ENCODE peak calls at places on chromosomes 1 and 21, in nine cellular contexts. One of them, this sample, is unnamed. For H3K4me1, the result is how much of the 10 kb centered on the place peaks cover.

GRCh38 chr21:42466700-42467612 is 29.1 kb downstream of the RSPH1 start:
- DNase-seq in CD8-positive, alpha-beta memory T cell: no peak
- DNase-seq in uterus: no peak
- DNase-seq in lower lobe of right lung: no peak
- DNase-seq in thyroid gland: peak
- DNase-seq in left ventricle myocardium inferior: no peak
- DNase-seq in Caco-2: peak
- DNase-seq in heart left ventricle: no peak
- DNase-seq in psoas muscle: peak
- DNase-seq in this sample: no peak

GRCh38 chr1:219917851-219918466 is 10.4 kb downstream of the SLC30A10 start:
- DNase-seq in CD8-positive, alpha-beta memory T cell: no peak
- DNase-seq in uterus: no peak
- DNase-seq in lower lobe of right lung: no peak
- DNase-seq in thyroid gland: no peak
- DNase-seq in left ventricle myocardium inferior: no peak
- DNase-seq in Caco-2: peak
- DNase-seq in heart left ventricle: no peak
- DNase-seq in psoas muscle: no peak
- DNase-seq in this sample: no peak

GRCh38 chr1:1013922-1014617 is 773 bp downstream of the ISG15 start:
- DNase-seq in CD8-positive, alpha-beta memory T cell: peak
- DNase-seq in uterus: no peak
- DNase-seq in lower lobe of right lung: no peak
- DNase-seq in thyroid gland: no peak
- DNase-seq in left ventricle myocardium inferior: no peak
- DNase-seq in Caco-2: no peak
- DNase-seq in heart left ventricle: peak
- DNase-seq in psoas muscle: peak
- DNase-seq in this sample: no peak

GRCh38 chr1:231931146-231931545 is 304.6 kb downstream of the DISC1 start:
- DNase-seq in CD8-positive, alpha-beta memory T cell: no peak
- DNase-seq in uterus: no peak
- DNase-seq in lower lobe of right lung: no peak
- DNase-seq in thyroid gland: no peak
- DNase-seq in left ventricle myocardium inferior: no peak
- DNase-seq in Caco-2: no peak
- DNase-seq in heart left ventricle: no peak
- DNase-seq in psoas muscle: no peak
- DNase-seq in this sample: no peak

GRCh38 chr1:54277451-54278355 is 77.7 kb downstream of the MRPL37 start:
- DNase-seq in CD8-positive, alpha-beta memory T cell: no peak
- DNase-seq in uterus: peak
- DNase-seq in lower lobe of right lung: no peak
- DNase-seq in thyroid gland: peak
- DNase-seq in left ventricle myocardium inferior: no peak
- DNase-seq in Caco-2: no peak
- DNase-seq in heart left ventricle: no peak
- DNase-seq in psoas muscle: no peak
- DNase-seq in this sample: no peak

GRCh38 chr1:200488375-200489165 is 78.7 kb upstream of the ZNF281 start:
- DNase-seq in CD8-positive, alpha-beta memory T cell: peak
- DNase-seq in uterus: peak
- DNase-seq in lower lobe of right lung: no peak
- DNase-seq in thyroid gland: peak
- DNase-seq in left ventricle myocardium inferior: no peak
- DNase-seq in Caco-2: peak
- DNase-seq in heart left ventricle: no peak
- DNase-seq in psoas muscle: no peak
- DNase-seq in this sample: peak

GRCh38 chr21:38626311-38626710 is 128.0 kb upstream of the ERG start:
- DNase-seq in CD8-positive, alpha-beta memory T cell: no peak
- DNase-seq in uterus: no peak
- DNase-seq in lower lobe of right lung: no peak
- DNase-seq in thyroid gland: no peak
- DNase-seq in left ventricle myocardium inferior: no peak
- DNase-seq in Caco-2: no peak
- DNase-seq in heart left ventricle: no peak
- DNase-seq in psoas muscle: no peak
- DNase-seq in this sample: no peak

GRCh38 chr21:37620401-37620800 is 253.8 kb downstream of the DYRK1A start:
- DNase-seq in CD8-positive, alpha-beta memory T cell: no peak
- DNase-seq in uterus: no peak
- DNase-seq in lower lobe of right lung: no peak
- DNase-seq in thyroid gland: no peak
- DNase-seq in left ventricle myocardium inferior: no peak
- DNase-seq in Caco-2: no peak
- DNase-seq in heart left ventricle: no peak
- DNase-seq in psoas muscle: no peak
- DNase-seq in this sample: no peak

GRCh38 chr1:184994301-184994700 is 20.0 kb upstream of the NIBAN1 start:
- DNase-seq in CD8-positive, alpha-beta memory T cell: no peak
- DNase-seq in uterus: no peak
- DNase-seq in lower lobe of right lung: no peak
- DNase-seq in thyroid gland: no peak
- DNase-seq in left ventricle myocardium inferior: no peak
- DNase-seq in Caco-2: no peak
- DNase-seq in heart left ventricle: no peak
- DNase-seq in psoas muscle: no peak
- DNase-seq in this sample: no peak

GRCh38 chr1:8137406-8138244 is 111.5 kb upstream of the ERRFI1 start:
- DNase-seq in CD8-positive, alpha-beta memory T cell: no peak
- DNase-seq in uterus: peak
- DNase-seq in lower lobe of right lung: no peak
- DNase-seq in thyroid gland: no peak
- DNase-seq in left ventricle myocardium inferior: no peak
- DNase-seq in Caco-2: no peak
- DNase-seq in heart left ventricle: peak
- DNase-seq in psoas muscle: no peak
- DNase-seq in this sample: no peak

GRCh38 chr1:22870201-22870871 is 102.3 kb downstream of the LACTBL1 start:
- DNase-seq in CD8-positive, alpha-beta memory T cell: no peak
- DNase-seq in uterus: no peak
- DNase-seq in lower lobe of right lung: no peak
- DNase-seq in thyroid gland: peak
- DNase-seq in left ventricle myocardium inferior: peak
- DNase-seq in Caco-2: no peak
- DNase-seq in heart left ventricle: peak
- DNase-seq in psoas muscle: no peak
- DNase-seq in this sample: no peak

GRCh38 chr1:43525995-43526394 is 4.7 kb upstream of the PTPRF start:
- DNase-seq in CD8-positive, alpha-beta memory T cell: no peak
- DNase-seq in uterus: no peak
- DNase-seq in lower lobe of right lung: no peak
- DNase-seq in thyroid gland: no peak
- DNase-seq in left ventricle myocardium inferior: no peak
- DNase-seq in Caco-2: no peak
- DNase-seq in heart left ventricle: no peak
- DNase-seq in psoas muscle: no peak
- DNase-seq in this sample: no peak

GRCh38 chr1:172763088-172763487 is 104.2 kb downstream of the FASLG start:
- DNase-seq in CD8-positive, alpha-beta memory T cell: no peak
- DNase-seq in uterus: no peak
- DNase-seq in lower lobe of right lung: no peak
- DNase-seq in thyroid gland: no peak
- DNase-seq in left ventricle myocardium inferior: no peak
- DNase-seq in Caco-2: no peak
- DNase-seq in heart left ventricle: no peak
- DNase-seq in psoas muscle: no peak
- DNase-seq in this sample: no peak

GRCh38 chr1:6859415-6860343 is 74.4 kb downstream of the CAMTA1 start:
- DNase-seq in CD8-positive, alpha-beta memory T cell: no peak
- DNase-seq in uterus: peak
- DNase-seq in lower lobe of right lung: no peak
- DNase-seq in thyroid gland: no peak
- DNase-seq in left ventricle myocardium inferior: no peak
- DNase-seq in Caco-2: no peak
- DNase-seq in heart left ventricle: no peak
- DNase-seq in psoas muscle: no peak
- DNase-seq in this sample: no peak

GRCh38 chr1:223136086-223136485 is 7.0 kb downstream of the TLR5 start:
- DNase-seq in CD8-positive, alpha-beta memory T cell: no peak
- DNase-seq in uterus: no peak
- DNase-seq in lower lobe of right lung: no peak
- DNase-seq in thyroid gland: no peak
- DNase-seq in left ventricle myocardium inferior: no peak
- DNase-seq in Caco-2: no peak
- DNase-seq in heart left ventricle: no peak
- DNase-seq in psoas muscle: no peak
- DNase-seq in this sample: no peak

GRCh38 chr1:65423884-65424655 is 3.6 kb downstream of the LEPR start:
- DNase-seq in CD8-positive, alpha-beta memory T cell: no peak
- DNase-seq in uterus: no peak
- DNase-seq in lower lobe of right lung: no peak
- DNase-seq in thyroid gland: no peak
- DNase-seq in left ventricle myocardium inferior: no peak
- DNase-seq in Caco-2: no peak
- DNase-seq in heart left ventricle: no peak
- DNase-seq in psoas muscle: no peak
- DNase-seq in this sample: no peak

GRCh38 chr1:12204140-12204539 is 25.7 kb upstream of the VPS13D start:
- DNase-seq in CD8-positive, alpha-beta memory T cell: peak
- DNase-seq in uterus: no peak
- DNase-seq in lower lobe of right lung: no peak
- DNase-seq in thyroid gland: no peak
- DNase-seq in left ventricle myocardium inferior: no peak
- DNase-seq in Caco-2: no peak
- DNase-seq in heart left ventricle: no peak
- DNase-seq in psoas muscle: no peak
- DNase-seq in this sample: no peak

DNA sequence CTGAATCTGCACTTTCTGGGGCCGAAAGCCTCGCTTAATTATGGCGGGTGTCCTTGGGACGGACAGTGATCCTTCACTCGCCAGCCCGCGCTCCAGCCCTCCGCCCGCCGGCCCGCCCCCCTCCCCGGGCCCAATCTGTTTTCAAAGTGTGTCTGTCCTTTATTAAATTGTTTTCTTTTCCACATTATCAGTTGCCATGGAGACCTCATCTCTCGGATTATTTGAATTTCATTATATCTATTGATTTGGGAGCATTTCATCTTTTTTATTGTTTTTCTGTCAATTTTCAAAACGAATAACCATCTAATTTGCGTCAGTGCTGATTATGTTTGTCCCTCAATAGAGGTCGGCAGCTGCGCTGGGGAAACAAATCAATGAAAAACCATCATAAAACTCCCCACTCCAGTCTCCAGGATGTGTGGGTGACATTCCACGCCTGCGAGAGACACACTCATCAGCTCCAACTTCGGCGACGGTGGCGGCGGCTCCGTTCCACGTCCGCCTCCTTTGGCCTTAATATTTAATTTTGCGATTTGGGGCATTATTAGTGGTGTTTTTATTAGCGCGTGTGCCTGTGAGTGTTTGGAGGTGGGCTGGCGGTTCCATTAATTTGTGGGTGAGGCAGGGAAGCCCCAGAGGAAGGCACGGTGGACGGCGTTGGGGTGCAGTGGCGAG is 123.9 kb downstream of the CASZ1 start:
- DNase-seq in CD8-positive, alpha-beta memory T cell: no peak
- DNase-seq in uterus: no peak
- DNase-seq in lower lobe of right lung: no peak
- DNase-seq in thyroid gland: no peak
- DNase-seq in left ventricle myocardium inferior: no peak
- DNase-seq in Caco-2: no peak
- DNase-seq in heart left ventricle: no peak
- DNase-seq in psoas muscle: no peak
- DNase-seq in this sample: no peak
- H3K4me1 ChIP-seq in CD8-positive, alpha-beta memory T cell: under half
- H3K4me1 ChIP-seq in uterus: under half
- H3K4me1 ChIP-seq in lower lobe of right lung: half or more
- H3K4me1 ChIP-seq in thyroid gland: half or more
- H3K4me1 ChIP-seq in left ventricle myocardium inferior: half or more
- H3K4me1 ChIP-seq in Caco-2: under half
- H3K4me1 ChIP-seq in heart left ventricle: half or more
- H3K4me1 ChIP-seq in psoas muscle: under half
- H3K4me1 ChIP-seq in this sample: under half

DNA sequence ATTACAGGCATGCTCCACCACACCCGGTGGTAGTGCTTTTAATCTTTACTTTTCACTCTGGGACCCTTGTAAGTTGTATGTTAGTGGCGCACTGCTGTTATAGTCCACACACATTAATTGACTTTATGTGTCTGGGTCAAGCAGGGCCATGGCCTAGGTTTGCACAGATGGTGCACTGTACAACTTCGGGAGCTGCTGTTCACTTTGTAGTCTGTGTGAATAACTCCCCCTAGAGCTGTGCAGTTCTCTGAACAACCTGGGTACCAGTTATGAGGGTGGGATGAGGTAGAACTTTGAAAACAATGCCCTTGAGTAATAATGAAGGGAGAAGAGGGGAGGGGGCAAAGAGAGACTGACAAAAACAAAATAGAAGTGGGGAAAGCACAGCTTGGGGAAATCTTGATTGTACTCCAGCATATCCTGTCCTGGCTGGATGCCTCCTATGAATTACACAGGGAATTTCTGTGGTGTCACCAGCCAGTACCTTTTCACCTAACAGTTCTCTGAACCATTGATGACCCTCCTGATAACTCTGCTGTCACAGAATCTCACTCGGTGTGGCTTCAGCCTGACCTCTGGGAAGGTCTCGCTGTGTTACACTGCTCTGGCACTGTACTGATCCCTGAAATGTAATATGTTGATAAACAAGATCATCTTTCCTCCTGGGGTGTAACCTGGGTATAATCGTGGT is 2.2 kb downstream of the PTGFRN start:
- DNase-seq in CD8-positive, alpha-beta memory T cell: no peak
- DNase-seq in uterus: no peak
- DNase-seq in lower lobe of right lung: no peak
- DNase-seq in thyroid gland: no peak
- DNase-seq in left ventricle myocardium inferior: no peak
- DNase-seq in Caco-2: no peak
- DNase-seq in heart left ventricle: no peak
- DNase-seq in psoas muscle: no peak
- DNase-seq in this sample: no peak
- H3K4me1 ChIP-seq in CD8-positive, alpha-beta memory T cell: under half
- H3K4me1 ChIP-seq in uterus: under half
- H3K4me1 ChIP-seq in lower lobe of right lung: under half
- H3K4me1 ChIP-seq in thyroid gland: under half
- H3K4me1 ChIP-seq in left ventricle myocardium inferior: half or more
- H3K4me1 ChIP-seq in Caco-2: under half
- H3K4me1 ChIP-seq in heart left ventricle: under half
- H3K4me1 ChIP-seq in psoas muscle: under half
- H3K4me1 ChIP-seq in this sample: under half

GRCh38 chr1:18413906-18414305 is 66.8 kb upstream of the KLHDC7A start:
- DNase-seq in CD8-positive, alpha-beta memory T cell: no peak
- DNase-seq in uterus: no peak
- DNase-seq in lower lobe of right lung: no peak
- DNase-seq in thyroid gland: no peak
- DNase-seq in left ventricle myocardium inferior: no peak
- DNase-seq in Caco-2: peak
- DNase-seq in heart left ventricle: no peak
- DNase-seq in psoas muscle: no peak
- DNase-seq in this sample: no peak
- H3K4me1 ChIP-seq in CD8-positive, alpha-beta memory T cell: under half
- H3K4me1 ChIP-seq in uterus: under half
- H3K4me1 ChIP-seq in lower lobe of right lung: under half
- H3K4me1 ChIP-seq in thyroid gland: under half
- H3K4me1 ChIP-seq in left ventricle myocardium inferior: under half
- H3K4me1 ChIP-seq in Caco-2: under half
- H3K4me1 ChIP-seq in heart left ventricle: under half
- H3K4me1 ChIP-seq in psoas muscle: under half
- H3K4me1 ChIP-seq in this sample: under half

DNA sequence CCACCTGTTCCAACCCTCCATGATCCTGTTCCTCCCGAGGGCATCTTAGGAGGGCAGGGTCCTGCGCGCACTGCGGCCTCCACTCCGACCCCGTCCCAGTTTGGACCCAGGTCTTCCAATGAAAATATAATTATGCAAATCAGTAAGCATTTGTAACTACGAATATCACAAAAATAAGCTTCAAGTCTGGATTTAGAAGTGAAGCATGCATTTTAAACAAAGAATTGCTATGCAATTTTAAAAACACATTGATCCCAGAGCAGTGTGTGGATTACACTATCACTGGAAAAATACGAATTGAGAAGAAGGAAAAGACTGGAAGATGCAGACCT is 673 bp downstream of the PRMT2 start:
- DNase-seq in CD8-positive, alpha-beta memory T cell: no peak
- DNase-seq in uterus: no peak
- DNase-seq in lower lobe of right lung: no peak
- DNase-seq in thyroid gland: no peak
- DNase-seq in left ventricle myocardium inferior: no peak
- DNase-seq in Caco-2: no peak
- DNase-seq in heart left ventricle: no peak
- DNase-seq in psoas muscle: no peak
- DNase-seq in this sample: no peak
- H3K4me1 ChIP-seq in CD8-positive, alpha-beta memory T cell: half or more
- H3K4me1 ChIP-seq in uterus: under half
- H3K4me1 ChIP-seq in lower lobe of right lung: under half
- H3K4me1 ChIP-seq in thyroid gland: under half
- H3K4me1 ChIP-seq in left ventricle myocardium inferior: half or more
- H3K4me1 ChIP-seq in Caco-2: under half
- H3K4me1 ChIP-seq in heart left ventricle: under half
- H3K4me1 ChIP-seq in psoas muscle: under half
- H3K4me1 ChIP-seq in this sample: under half